ENCODE peak calls at places on chromosomes 11 and 22, in six cellular contexts. One of them, this sample, is unnamed.
A peak's percentile ranks its signal among the peaks of the same experiment; 100 is the strongest.

GRCh38 chr11:132685174-132685611 is 847.1 kb downstream of the OPCML start:
- ATAC-seq in HepG2: no peak
- ATAC-seq in K562: no peak
- ATAC-seq in A549: no peak
- ATAC-seq in upper lobe of left lung: no peak
- ATAC-seq in GM12878: no peak
- ATAC-seq in this sample: no peak

GRCh38 chr22:31846161-31847115 is 92.6 kb downstream of the DEPDC5 start:
- ATAC-seq in HepG2: peak; percentile 71
- ATAC-seq in K562: peak; percentile 85
- ATAC-seq in A549: peak; percentile 73
- ATAC-seq in upper lobe of left lung: no peak
- ATAC-seq in GM12878: peak; percentile 87
- ATAC-seq in this sample: no peak

GRCh38 chr11:73453562-73453961 is 77.4 kb downstream of the RELT start:
- ATAC-seq in HepG2: no peak
- ATAC-seq in K562: no peak
- ATAC-seq in A549: no peak
- ATAC-seq in upper lobe of left lung: no peak
- ATAC-seq in GM12878: no peak
- ATAC-seq in this sample: no peak

GRCh38 chr11:86116996-86117705 is 48.3 kb upstream of the PICALM start:
- ATAC-seq in HepG2: no peak
- ATAC-seq in K562: peak; percentile 45
- ATAC-seq in A549: peak; percentile 79
- ATAC-seq in upper lobe of left lung: no peak
- ATAC-seq in GM12878: peak; percentile 35
- ATAC-seq in this sample: no peak

GRCh38 chr11:87255589-87255988 is 217.9 kb downstream of the TMEM135 start:
- ATAC-seq in HepG2: no peak
- ATAC-seq in K562: no peak
- ATAC-seq in A549: no peak
- ATAC-seq in upper lobe of left lung: no peak
- ATAC-seq in GM12878: peak; percentile 28
- ATAC-seq in this sample: no peak

GRCh38 chr22:17915188-17915587 is 109.2 kb downstream of the MICAL3 start:
- ATAC-seq in HepG2: no peak
- ATAC-seq in K562: no peak
- ATAC-seq in A549: no peak
- ATAC-seq in upper lobe of left lung: no peak
- ATAC-seq in GM12878: no peak
- ATAC-seq in this sample: no peak

GRCh38 chr11:21625982-21626381 is 566.9 kb upstream of the ANO5 start:
- ATAC-seq in HepG2: no peak
- ATAC-seq in K562: no peak
- ATAC-seq in A549: no peak
- ATAC-seq in upper lobe of left lung: peak; percentile 76
- ATAC-seq in GM12878: peak; percentile 26
- ATAC-seq in this sample: peak; percentile 63

GRCh38 chr11:128610765-128611617 is 23.6 kb upstream of the ETS1 start:
- ATAC-seq in HepG2: no peak
- ATAC-seq in K562: no peak
- ATAC-seq in A549: no peak
- ATAC-seq in upper lobe of left lung: peak; percentile 71
- ATAC-seq in GM12878: peak; percentile 97
- ATAC-seq in this sample: no peak

GRCh38 chr22:41589260-41589600 is 410 bp downstream of the PMM1 start:
- ATAC-seq in HepG2: peak; percentile 33
- ATAC-seq in K562: peak; percentile 51
- ATAC-seq in A549: peak; percentile 44
- ATAC-seq in upper lobe of left lung: peak; percentile 31
- ATAC-seq in GM12878: peak; percentile 27
- ATAC-seq in this sample: peak; percentile 16

GRCh38 chr22:18076060-18076497 is 1.7 kb upstream of the PEX26 start:
- ATAC-seq in HepG2: peak; percentile 42
- ATAC-seq in K562: peak; percentile 44
- ATAC-seq in A549: peak; percentile 55
- ATAC-seq in upper lobe of left lung: peak; percentile 68
- ATAC-seq in GM12878: peak; percentile 12
- ATAC-seq in this sample: peak; percentile 70

GRCh38 chr11:24872912-24873311 is 376.1 kb downstream of the LUZP2 start:
- ATAC-seq in HepG2: no peak
- ATAC-seq in K562: no peak
- ATAC-seq in A549: no peak
- ATAC-seq in upper lobe of left lung: no peak
- ATAC-seq in GM12878: no peak
- ATAC-seq in this sample: no peak

GRCh38 chr11:63872833-63873201 is 33.9 kb downstream of the MARK2 start:
- ATAC-seq in HepG2: peak; percentile 3
- ATAC-seq in K562: no peak
- ATAC-seq in A549: no peak
- ATAC-seq in upper lobe of left lung: peak; percentile 17
- ATAC-seq in GM12878: no peak
- ATAC-seq in this sample: no peak

GRCh38 chr22:22865311-22866072 is 22.1 kb upstream of the IGLL5 start:
- ATAC-seq in HepG2: no peak
- ATAC-seq in K562: no peak
- ATAC-seq in A549: no peak
- ATAC-seq in upper lobe of left lung: no peak
- ATAC-seq in GM12878: no peak
- ATAC-seq in this sample: peak; percentile 65

GRCh38 chr11:70739811-70740474 is 341.6 kb downstream of the CTTN start:
- ATAC-seq in HepG2: no peak
- ATAC-seq in K562: no peak
- ATAC-seq in A549: no peak
- ATAC-seq in upper lobe of left lung: no peak
- ATAC-seq in GM12878: no peak
- ATAC-seq in this sample: no peak

GRCh38 chr11:69010361-69010891 is 2.6 kb downstream of the MRGPRF start:
- ATAC-seq in HepG2: no peak
- ATAC-seq in K562: no peak
- ATAC-seq in A549: no peak
- ATAC-seq in upper lobe of left lung: no peak
- ATAC-seq in GM12878: no peak
- ATAC-seq in this sample: no peak

GRCh38 chr11:83025267-83025704 is 46.4 kb downstream of the RAB30 start:
- ATAC-seq in HepG2: peak; percentile 87
- ATAC-seq in K562: no peak
- ATAC-seq in A549: peak; percentile 38
- ATAC-seq in upper lobe of left lung: no peak
- ATAC-seq in GM12878: peak; percentile 22
- ATAC-seq in this sample: peak; percentile 44

GRCh38 chr11:46099973-46100335 is 21.3 kb downstream of the PHF21A start:
- ATAC-seq in HepG2: no peak
- ATAC-seq in K562: peak; percentile 2
- ATAC-seq in A549: no peak
- ATAC-seq in upper lobe of left lung: no peak
- ATAC-seq in GM12878: peak; percentile 78
- ATAC-seq in this sample: no peak

GRCh38 chr11:35107866-35108265 is 31.1 kb upstream of the CD44 start:
- ATAC-seq in HepG2: no peak
- ATAC-seq in K562: no peak
- ATAC-seq in A549: no peak
- ATAC-seq in upper lobe of left lung: no peak
- ATAC-seq in GM12878: peak; percentile 9
- ATAC-seq in this sample: no peak

GRCh38 chr22:32240461-32240860 is 14.7 kb downstream of the SLC5A4 start:
- ATAC-seq in HepG2: no peak
- ATAC-seq in K562: no peak
- ATAC-seq in A549: no peak
- ATAC-seq in upper lobe of left lung: no peak
- ATAC-seq in GM12878: no peak
- ATAC-seq in this sample: no peak

GRCh38 chr11:128422576-128423370 is 164.6 kb downstream of the ETS1 start:
- ATAC-seq in HepG2: no peak
- ATAC-seq in K562: no peak
- ATAC-seq in A549: no peak
- ATAC-seq in upper lobe of left lung: peak; percentile 38
- ATAC-seq in GM12878: peak; percentile 76
- ATAC-seq in this sample: no peak

GRCh38 chr11:43177938-43178337 is 133.9 kb upstream of the API5 start:
- ATAC-seq in HepG2: no peak
- ATAC-seq in K562: no peak
- ATAC-seq in A549: no peak
- ATAC-seq in upper lobe of left lung: no peak
- ATAC-seq in GM12878: no peak
- ATAC-seq in this sample: no peak

GRCh38 chr11:61792310-61793083 is at the start of the genes FEN1 and TMEM258:
- ATAC-seq in HepG2: peak; percentile 86
- ATAC-seq in K562: peak; percentile 91
- ATAC-seq in A549: peak; percentile 90
- ATAC-seq in upper lobe of left lung: peak; percentile 93
- ATAC-seq in GM12878: peak; percentile 92
- ATAC-seq in this sample: peak; percentile 93
- TF ChIP-seq EP300 in HepG2: no peak
- TF ChIP-seq EP300 in K562: no peak
- TF ChIP-seq EP300 in A549: no peak
- TF ChIP-seq EP300 in upper lobe of left lung: no peak
- TF ChIP-seq EP300 in GM12878: no peak
- TF ChIP-seq EP300 in this sample: no peak

DNA sequence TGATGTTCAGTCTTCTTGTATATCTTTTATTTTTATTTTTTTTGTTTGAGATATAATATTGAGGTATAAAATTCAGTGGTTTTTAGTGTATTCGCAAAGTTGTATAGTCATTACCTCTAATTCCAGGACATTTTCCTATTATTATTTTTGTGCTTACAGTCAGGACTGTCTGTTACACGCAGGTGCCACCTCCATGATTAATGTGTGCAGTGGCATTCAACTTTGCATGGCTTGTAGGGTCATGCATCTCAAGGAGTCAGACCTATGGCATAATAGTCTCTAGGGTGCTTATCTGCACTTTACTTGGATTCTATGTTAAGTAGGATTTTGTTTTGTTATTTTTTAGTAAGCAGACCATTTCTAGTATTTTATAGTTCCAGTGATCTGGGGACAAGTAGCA is 1.0 kb downstream of the CTR9 start:
- ATAC-seq in HepG2: no peak
- ATAC-seq in K562: peak; percentile 12
- ATAC-seq in A549: no peak
- ATAC-seq in upper lobe of left lung: no peak
- ATAC-seq in GM12878: peak; percentile 13
- ATAC-seq in this sample: no peak
- TF ChIP-seq CTCF in HepG2: no peak
- TF ChIP-seq CTCF in K562: no peak
- TF ChIP-seq CTCF in A549: no peak
- TF ChIP-seq CTCF in upper lobe of left lung: no peak
- TF ChIP-seq CTCF in GM12878: no peak
- TF ChIP-seq CTCF in this sample: no peak

GRCh38 chr22:48650323-48651035 is 1177.2 kb downstream of the BRD1 start:
- ATAC-seq in HepG2: no peak
- ATAC-seq in K562: no peak
- ATAC-seq in A549: no peak
- ATAC-seq in upper lobe of left lung: no peak
- ATAC-seq in GM12878: no peak
- ATAC-seq in this sample: no peak
- H3K9me3 ChIP-seq in HepG2: no peaks in the 10 kb centered on the region
- H3K9me3 ChIP-seq in K562: no peaks in the 10 kb centered on the region
- H3K9me3 ChIP-seq in A549: no peaks in the 10 kb centered on the region
- H3K9me3 ChIP-seq in upper lobe of left lung: no peaks in the 10 kb centered on the region
- H3K9me3 ChIP-seq in GM12878: no peaks in the 10 kb centered on the region
- H3K9me3 ChIP-seq in this sample: no peaks in the 10 kb centered on the region

GRCh38 chr11:36452231-36452630 is 57.8 kb downstream of the TRAF6 start:
- ATAC-seq in HepG2: no peak
- ATAC-seq in K562: no peak
- ATAC-seq in A549: no peak
- ATAC-seq in upper lobe of left lung: no peak
- ATAC-seq in GM12878: no peak
- ATAC-seq in this sample: no peak

GRCh38 chr11:36449566-36450390 is 60.3 kb downstream of the TRAF6 start:
- ATAC-seq in HepG2: peak; percentile 59
- ATAC-seq in K562: no peak
- ATAC-seq in A549: no peak
- ATAC-seq in upper lobe of left lung: no peak
- ATAC-seq in GM12878: peak; percentile 84
- ATAC-seq in this sample: no peak

GRCh38 chr11:36451045-36451444 is 59.0 kb downstream of the TRAF6 start:
- ATAC-seq in HepG2: no peak
- ATAC-seq in K562: no peak
- ATAC-seq in A549: no peak
- ATAC-seq in upper lobe of left lung: no peak
- ATAC-seq in GM12878: no peak
- ATAC-seq in this sample: no peak

GRCh38 chr11:36451681-36452080 is 58.4 kb downstream of the TRAF6 start:
- ATAC-seq in HepG2: no peak
- ATAC-seq in K562: no peak
- ATAC-seq in A549: no peak
- ATAC-seq in upper lobe of left lung: no peak
- ATAC-seq in GM12878: no peak
- ATAC-seq in this sample: no peak

GRCh38 chr11:36450391-36450714 is 59.7 kb downstream of the TRAF6 start:
- ATAC-seq in HepG2: peak; percentile 22
- ATAC-seq in K562: no peak
- ATAC-seq in A549: no peak
- ATAC-seq in upper lobe of left lung: no peak
- ATAC-seq in GM12878: peak; percentile 46
- ATAC-seq in this sample: no peak
- TF ChIP-seq EP300 in HepG2: no peak
- TF ChIP-seq EP300 in K562: no peak
- TF ChIP-seq EP300 in A549: no peak
- TF ChIP-seq EP300 in upper lobe of left lung: no peak
- TF ChIP-seq EP300 in GM12878: no peak
- TF ChIP-seq EP300 in this sample: no peak

DNA sequence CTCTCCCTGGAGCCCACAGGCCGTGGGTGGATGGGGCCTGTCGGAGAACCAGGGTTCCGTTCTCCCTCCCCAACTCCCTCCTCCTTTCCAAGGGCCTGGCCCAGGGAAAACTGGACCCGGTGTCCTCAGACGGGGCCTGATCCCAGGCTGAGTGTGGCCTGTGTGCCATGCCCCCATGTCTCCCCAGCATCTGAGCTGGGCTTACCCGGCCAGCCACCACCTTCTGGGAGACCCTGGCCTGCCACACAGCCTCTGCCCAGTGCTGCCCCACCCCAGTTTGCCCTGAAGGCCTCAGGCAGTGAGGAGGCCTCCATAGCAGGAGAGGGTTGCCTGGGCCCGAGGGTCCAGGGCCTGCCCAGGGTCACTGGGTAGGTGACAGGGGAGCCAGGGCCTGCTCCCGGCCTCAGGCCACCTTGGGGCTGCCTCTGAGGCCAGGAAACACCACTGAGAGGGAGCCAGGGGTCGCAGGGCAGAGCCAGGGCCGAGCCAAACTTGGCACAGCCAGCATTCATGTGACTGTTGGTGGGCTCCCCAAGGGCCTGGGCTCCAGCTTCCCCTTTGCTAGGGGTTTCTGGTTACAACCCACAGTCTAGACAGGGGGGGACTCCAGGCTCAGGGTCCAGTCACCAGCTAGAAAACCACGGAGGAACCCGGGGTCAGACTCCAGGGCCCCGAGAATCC is 585 bp upstream of the IFITM10 start:
- ATAC-seq in HepG2: peak; percentile 11
- ATAC-seq in K562: peak; percentile 29
- ATAC-seq in A549: peak; percentile 11
- ATAC-seq in upper lobe of left lung: no peak
- ATAC-seq in GM12878: no peak
- ATAC-seq in this sample: no peak
- TF ChIP-seq CTCF in HepG2: no peak
- TF ChIP-seq CTCF in K562: no peak
- TF ChIP-seq CTCF in A549: no peak
- TF ChIP-seq CTCF in upper lobe of left lung: no peak
- TF ChIP-seq CTCF in GM12878: no peak
- TF ChIP-seq CTCF in this sample: no peak

This sample was measured in gastroesophageal sphincter.